ENCODE peak calls at places on chromosomes 12 and 14, in six cellular contexts. One of them, this sample, is unnamed.

GRCh38 chr14:38944691-38945090 is 158.3 kb downstream of the SEC23A start:
- DNase-seq in H9: no peak
- DNase-seq in mucosa of descending colon: no peak
- DNase-seq in sigmoid colon: no peak
- DNase-seq in activated CD8-positive, alpha-beta memory T cell treated with anti-CD3 and anti-CD28 coated beads for 4 hours: no peak
- DNase-seq in fibroblast of mammary gland: no peak
- DNase-seq in this sample: no peak

GRCh38 chr12:101004891-101005290 is 205.1 kb downstream of the SLC5A8 start:
- DNase-seq in activated CD8-positive, alpha-beta memory T cell treated with anti-CD3 and anti-CD28 coated beads for 4 hours: no peak
- DNase-seq in H9: no peak
- DNase-seq in sigmoid colon: no peak
- DNase-seq in mucosa of descending colon: no peak
- DNase-seq in fibroblast of mammary gland: peak; percentile 33
- DNase-seq in this sample: no peak

GRCh38 chr14:22502007-22502406 is 87.0 kb downstream of the DAD1 start:
- DNase-seq in sigmoid colon: peak; percentile 68
- DNase-seq in mucosa of descending colon: no peak
- DNase-seq in fibroblast of mammary gland: no peak
- DNase-seq in activated CD8-positive, alpha-beta memory T cell treated with anti-CD3 and anti-CD28 coated beads for 4 hours: no peak
- DNase-seq in H9: no peak
- DNase-seq in this sample: no peak

GRCh38 chr12:106934277-106934676 is 21.4 kb upstream of the TMEM263 start:
- DNase-seq in sigmoid colon: no peak
- DNase-seq in fibroblast of mammary gland: no peak
- DNase-seq in activated CD8-positive, alpha-beta memory T cell treated with anti-CD3 and anti-CD28 coated beads for 4 hours: no peak
- DNase-seq in H9: no peak
- DNase-seq in mucosa of descending colon: no peak
- DNase-seq in this sample: no peak

GRCh38 chr14:105867961-105868599 is 341.7 kb downstream of the TMEM121 start:
- DNase-seq in activated CD8-positive, alpha-beta memory T cell treated with anti-CD3 and anti-CD28 coated beads for 4 hours: no peak
- DNase-seq in mucosa of descending colon: peak; percentile 40
- DNase-seq in fibroblast of mammary gland: no peak
- DNase-seq in sigmoid colon: peak; percentile 46
- DNase-seq in H9: no peak
- DNase-seq in this sample: no peak

GRCh38 chr14:101587403-101587998 is 26.2 kb downstream of the DIO3 start:
- DNase-seq in H9: no peak
- DNase-seq in activated CD8-positive, alpha-beta memory T cell treated with anti-CD3 and anti-CD28 coated beads for 4 hours: no peak
- DNase-seq in fibroblast of mammary gland: no peak
- DNase-seq in mucosa of descending colon: peak; percentile 25
- DNase-seq in sigmoid colon: no peak
- DNase-seq in this sample: no peak

GRCh38 chr14:95110178-95110577 is 47.2 kb downstream of the DICER1 start:
- DNase-seq in mucosa of descending colon: no peak
- DNase-seq in activated CD8-positive, alpha-beta memory T cell treated with anti-CD3 and anti-CD28 coated beads for 4 hours: no peak
- DNase-seq in sigmoid colon: no peak
- DNase-seq in H9: no peak
- DNase-seq in fibroblast of mammary gland: no peak
- DNase-seq in this sample: no peak

GRCh38 chr12:25806271-25806670 is 152.2 kb upstream of the RASSF8 start:
- DNase-seq in H9: no peak
- DNase-seq in sigmoid colon: no peak
- DNase-seq in mucosa of descending colon: no peak
- DNase-seq in activated CD8-positive, alpha-beta memory T cell treated with anti-CD3 and anti-CD28 coated beads for 4 hours: no peak
- DNase-seq in fibroblast of mammary gland: peak; percentile 96
- DNase-seq in this sample: no peak

GRCh38 chr12:130581782-130582181 is 134.3 kb downstream of the RIMBP2 start:
- DNase-seq in H9: no peak
- DNase-seq in fibroblast of mammary gland: no peak
- DNase-seq in mucosa of descending colon: no peak
- DNase-seq in activated CD8-positive, alpha-beta memory T cell treated with anti-CD3 and anti-CD28 coated beads for 4 hours: no peak
- DNase-seq in sigmoid colon: no peak
- DNase-seq in this sample: no peak

GRCh38 chr12:112937741-112938719 is at the start of gene OAS3:
- DNase-seq in activated CD8-positive, alpha-beta memory T cell treated with anti-CD3 and anti-CD28 coated beads for 4 hours: peak; percentile 38
- DNase-seq in fibroblast of mammary gland: peak; percentile 76
- DNase-seq in sigmoid colon: peak; percentile 92
- DNase-seq in mucosa of descending colon: peak; percentile 94
- DNase-seq in H9: peak; percentile 58
- DNase-seq in this sample: no peak

GRCh38 chr12:12839886-12840285 is 26.7 kb downstream of the DDX47 start:
- DNase-seq in H9: no peak
- DNase-seq in sigmoid colon: no peak
- DNase-seq in mucosa of descending colon: peak; percentile 88
- DNase-seq in fibroblast of mammary gland: peak; percentile 87
- DNase-seq in activated CD8-positive, alpha-beta memory T cell treated with anti-CD3 and anti-CD28 coated beads for 4 hours: no peak
- DNase-seq in this sample: peak; percentile 72

GRCh38 chr12:26031318-26031717 is 72.8 kb downstream of the RASSF8 start:
- DNase-seq in fibroblast of mammary gland: no peak
- DNase-seq in H9: no peak
- DNase-seq in sigmoid colon: no peak
- DNase-seq in activated CD8-positive, alpha-beta memory T cell treated with anti-CD3 and anti-CD28 coated beads for 4 hours: no peak
- DNase-seq in mucosa of descending colon: no peak
- DNase-seq in this sample: no peak

GRCh38 chr14:32530800-32531199 is 201.7 kb downstream of the AKAP6 start:
- DNase-seq in activated CD8-positive, alpha-beta memory T cell treated with anti-CD3 and anti-CD28 coated beads for 4 hours: no peak
- DNase-seq in fibroblast of mammary gland: no peak
- DNase-seq in mucosa of descending colon: no peak
- DNase-seq in H9: no peak
- DNase-seq in sigmoid colon: no peak
- DNase-seq in this sample: no peak

GRCh38 chr12:12265571-12266388 is 1.1 kb downstream of the LRP6 start:
- DNase-seq in activated CD8-positive, alpha-beta memory T cell treated with anti-CD3 and anti-CD28 coated beads for 4 hours: no peak
- DNase-seq in mucosa of descending colon: no peak
- DNase-seq in fibroblast of mammary gland: peak; percentile 40
- DNase-seq in H9: no peak
- DNase-seq in sigmoid colon: no peak
- DNase-seq in this sample: no peak

GRCh38 chr14:103045387-103045869 is 11.9 kb downstream of the CDC42BPB start:
- DNase-seq in sigmoid colon: no peak
- DNase-seq in H9: no peak
- DNase-seq in activated CD8-positive, alpha-beta memory T cell treated with anti-CD3 and anti-CD28 coated beads for 4 hours: no peak
- DNase-seq in fibroblast of mammary gland: no peak
- DNase-seq in mucosa of descending colon: no peak
- DNase-seq in this sample: no peak

GRCh38 chr14:67776653-67777322 is 39.6 kb downstream of the ZFYVE26 start:
- DNase-seq in activated CD8-positive, alpha-beta memory T cell treated with anti-CD3 and anti-CD28 coated beads for 4 hours: no peak
- DNase-seq in fibroblast of mammary gland: no peak
- DNase-seq in mucosa of descending colon: no peak
- DNase-seq in sigmoid colon: no peak
- DNase-seq in H9: no peak
- DNase-seq in this sample: no peak

GRCh38 chr12:111221296-111222026 is 147.4 kb downstream of the PHETA1 start:
- DNase-seq in H9: no peak
- DNase-seq in activated CD8-positive, alpha-beta memory T cell treated with anti-CD3 and anti-CD28 coated beads for 4 hours: no peak
- DNase-seq in mucosa of descending colon: no peak
- DNase-seq in fibroblast of mammary gland: no peak
- DNase-seq in sigmoid colon: no peak
- DNase-seq in this sample: no peak

GRCh38 chr12:127267128-127267527 is 999.8 kb upstream of the TMEM132C start:
- DNase-seq in activated CD8-positive, alpha-beta memory T cell treated with anti-CD3 and anti-CD28 coated beads for 4 hours: no peak
- DNase-seq in sigmoid colon: no peak
- DNase-seq in H9: no peak
- DNase-seq in fibroblast of mammary gland: no peak
- DNase-seq in mucosa of descending colon: no peak
- DNase-seq in this sample: no peak

GRCh38 chr14:69014829-69015259 is 35.7 kb upstream of the ACTN1 start:
- DNase-seq in sigmoid colon: no peak
- DNase-seq in activated CD8-positive, alpha-beta memory T cell treated with anti-CD3 and anti-CD28 coated beads for 4 hours: no peak
- DNase-seq in H9: no peak
- DNase-seq in fibroblast of mammary gland: peak; percentile 40
- DNase-seq in mucosa of descending colon: no peak
- DNase-seq in this sample: no peak

GRCh38 chr12:15550778-15551177 is 228.5 kb downstream of the PTPRO start:
- DNase-seq in mucosa of descending colon: no peak
- DNase-seq in fibroblast of mammary gland: no peak
- DNase-seq in activated CD8-positive, alpha-beta memory T cell treated with anti-CD3 and anti-CD28 coated beads for 4 hours: no peak
- DNase-seq in H9: no peak
- DNase-seq in sigmoid colon: no peak
- DNase-seq in this sample: no peak

GRCh38 chr14:94936411-94936892 is 166.5 kb upstream of the GSC start:
- DNase-seq in activated CD8-positive, alpha-beta memory T cell treated with anti-CD3 and anti-CD28 coated beads for 4 hours: no peak
- DNase-seq in fibroblast of mammary gland: peak; percentile 55
- DNase-seq in H9: no peak
- DNase-seq in sigmoid colon: peak; percentile 94
- DNase-seq in mucosa of descending colon: peak; percentile 70
- DNase-seq in this sample: peak; percentile 4

GRCh38 chr12:93266-94005 is 26.9 kb downstream of the IQSEC3 start:
- DNase-seq in sigmoid colon: no peak
- DNase-seq in mucosa of descending colon: no peak
- DNase-seq in fibroblast of mammary gland: no peak
- DNase-seq in H9: no peak
- DNase-seq in activated CD8-positive, alpha-beta memory T cell treated with anti-CD3 and anti-CD28 coated beads for 4 hours: no peak
- DNase-seq in this sample: no peak

GRCh38 chr12:56469007-56469930 is 891 bp downstream of the SPRYD4 start:
- DNase-seq in activated CD8-positive, alpha-beta memory T cell treated with anti-CD3 and anti-CD28 coated beads for 4 hours: no peak
- DNase-seq in H9: no peak
- DNase-seq in mucosa of descending colon: peak; percentile 68
- DNase-seq in sigmoid colon: peak; percentile 69
- DNase-seq in fibroblast of mammary gland: peak; percentile 2
- DNase-seq in this sample: no peak

GRCh38 chr14:48127674-48128073 is 452.3 kb upstream of the MDGA2 start:
- DNase-seq in mucosa of descending colon: no peak
- DNase-seq in sigmoid colon: no peak
- DNase-seq in fibroblast of mammary gland: no peak
- DNase-seq in activated CD8-positive, alpha-beta memory T cell treated with anti-CD3 and anti-CD28 coated beads for 4 hours: no peak
- DNase-seq in H9: no peak
- DNase-seq in this sample: no peak

GRCh38 chr14:74611672-74612345 is at the start of gene LTBP2:
- DNase-seq in mucosa of descending colon: no peak
- DNase-seq in activated CD8-positive, alpha-beta memory T cell treated with anti-CD3 and anti-CD28 coated beads for 4 hours: no peak
- DNase-seq in H9: peak; percentile 41
- DNase-seq in fibroblast of mammary gland: peak; percentile 51
- DNase-seq in sigmoid colon: no peak
- DNase-seq in this sample: no peak

This sample was measured in pulmonary artery endothelial cell.